ENCODE peak calls at places on chromosome 12, in five cellular contexts. L, S, D, H and J are unnamed samples.

GRCh38 chr12:13811061-13811460 is 170.3 kb downstream of the GRIN2B start:
- DNase-seq in S (no peak), D (no peak), H (no peak), L (no peak), J (no peak)

GRCh38 chr12:113439606-113440030 is 17.4 kb downstream of the SDSL start:
- DNase-seq in H (peak), S (peak), L (no peak), D (no peak), J (no peak)

GRCh38 chr12:31965090-31965489 is 5.9 kb downstream of the RESF1 start:
- DNase-seq in D (peak), H (no peak), L (peak), S (peak), J (no peak)

GRCh38 chr12:67647547-67648305 is 819 bp upstream of the DYRK2 start:
- DNase-seq in S (peak), D (peak), L (peak), H (peak), J (no peak)

GRCh38 chr12:81209001-81209400 is 131.1 kb downstream of the ACSS3 start:
- DNase-seq in L (no peak), D (no peak), S (no peak), H (no peak), J (no peak)

GRCh38 chr12:47885012-47885501 is 19.7 kb downstream of the VDR start:
- DNase-seq in H (no peak), S (peak), D (peak), L (peak), J (peak)

GRCh38 chr12:5085896-5086295 is 42.2 kb downstream of the KCNA5 start:
- DNase-seq in S (no peak), D (no peak), L (no peak), H (peak), J (no peak)

GRCh38 chr12:50220357-50221061 is 53.3 kb upstream of the CERS5 start:
- DNase-seq in S (peak), L (peak), H (no peak), D (no peak), J (no peak)

GRCh38 chr12:132078190-132078589 is 65.9 kb downstream of the DDX51 start:
- DNase-seq in D (no peak), H (no peak), S (no peak), L (no peak), J (no peak)

GRCh38 chr12:118307069-118307954 is 65.4 kb downstream of the TAOK3 start:
- DNase-seq in D (peak), H (no peak), L (no peak), S (peak), J (peak)

GRCh38 chr12:65879878-65880277 is 55.6 kb downstream of the HMGA2 start:
- DNase-seq in S (no peak), L (no peak), H (peak), D (no peak), J (no peak)

GRCh38 chr12:57461326-57461903 is 1.8 kb downstream of the GLI1 start:
- DNase-seq in H (peak), L (no peak), S (peak), D (no peak), J (peak)

GRCh38 chr12:85036241-85036707 is at the start of the genes LRRIQ1 and TSPAN19:
- DNase-seq in H (peak), D (no peak), L (peak), S (peak), J (no peak)

GRCh38 chr12:51246254-51246853 is 7.7 kb downstream of the DAZAP2 start:
- DNase-seq in D (no peak), L (peak), S (peak), H (peak), J (no peak)

GRCh38 chr12:14913381-14913781 is 25.0 kb downstream of the ERP27 start:
- DNase-seq in S (no peak), L (no peak), D (no peak), H (peak), J (no peak)

GRCh38 chr12:46082473-46082872 is 92.1 kb upstream of the SCAF11 start:
- DNase-seq in S (no peak), D (no peak), L (no peak), H (no peak), J (no peak)

GRCh38 chr12:5267603-5268423 is 164.1 kb upstream of the NTF3 start:
- DNase-seq in S (no peak), H (no peak), L (no peak), D (no peak), J (no peak)